ENCODE peak calls at places on chromosome 1, in ten cellular contexts. C, H, O, K, V, P, U, A, F and Q are unnamed samples.

GRCh38 chr1:168422203-168422848 is 121.5 kb downstream of the XCL2 start:
- DNase-seq in C (no peak), H (no peak), O (no peak), K (no peak), V (no peak), P (no peak), U (no peak), A (no peak), F (no peak), Q (no peak)

GRCh38 chr1:64875101-64875500 is 91.2 kb downstream of the JAK1 start:
- DNase-seq in C (no peak), H (no peak), O (no peak), K (no peak), V (no peak), P (no peak), U (no peak), A (no peak), F (no peak), Q (no peak)

GRCh38 chr1:5892370-5892769 is 99.9 kb downstream of the NPHP4 start:
- DNase-seq in C (no peak), H (no peak), O (no peak), K (no peak), V (no peak), P (no peak), U (no peak), A (no peak), F (no peak), Q (no peak)

GRCh38 chr1:89274431-89274857 is 1.8 kb upstream of the GBP5 start:
- DNase-seq in C (no peak), H (no peak), O (no peak), K (peak), V (no peak), P (no peak), U (no peak), A (no peak), F (no peak), Q (no peak)

GRCh38 chr1:175920401-175920800 is 177.0 kb upstream of the TNR start:
- DNase-seq in C (no peak), H (no peak), O (no peak), K (no peak), V (no peak), P (no peak), U (no peak), A (no peak), F (no peak), Q (no peak)

GRCh38 chr1:119298687-119299086 is 69.9 kb upstream of the HAO2 start:
- DNase-seq in C (no peak), H (no peak), O (no peak), K (peak), V (no peak), P (no peak), U (no peak), A (no peak), F (no peak), Q (no peak)

GRCh38 chr1:6985528-6986276 is 200.4 kb downstream of the CAMTA1 start:
- DNase-seq in C (no peak), H (no peak), O (no peak), K (no peak), V (no peak), P (peak), U (no peak), A (no peak), F (no peak), Q (no peak)

GRCh38 chr1:48250572-48250971 is 28.1 kb downstream of the SLC5A9 start:
- DNase-seq in C (no peak), H (no peak), O (no peak), K (no peak), V (no peak), P (no peak), U (no peak), A (no peak), F (no peak), Q (no peak)

GRCh38 chr1:244365821-244366220 is 85.9 kb downstream of the ADSS2 start:
- DNase-seq in C (no peak), H (no peak), O (no peak), K (no peak), V (no peak), P (no peak), U (no peak), A (no peak), F (no peak), Q (no peak)

GRCh38 chr1:245234217-245235120 is 79.7 kb downstream of the KIF26B start:
- DNase-seq in C (no peak), H (no peak), O (no peak), K (no peak), V (no peak), P (no peak), U (no peak), A (no peak), F (no peak), Q (peak)

GRCh38 chr1:152162826-152163463 is 3.9 kb upstream of the RPTN start:
- DNase-seq in C (no peak), H (no peak), O (no peak), K (no peak), V (no peak), P (no peak), U (no peak), A (no peak), F (no peak), Q (no peak)

GRCh38 chr1:183418696-183419095 is 516 bp upstream of the NMNAT2 start:
- DNase-seq in C (no peak), H (no peak), O (no peak), K (no peak), V (no peak), P (no peak), U (no peak), A (no peak), F (no peak), Q (no peak)

GRCh38 chr1:222009105-222009730 is 267.3 kb upstream of the DUSP10 start:
- DNase-seq in C (no peak), H (peak), O (no peak), K (no peak), V (peak), P (no peak), U (no peak), A (no peak), F (no peak), Q (peak)

GRCh38 chr1:21563971-21564370 is 54.7 kb downstream of the ALPL start:
- DNase-seq in C (no peak), H (no peak), O (no peak), K (no peak), V (no peak), P (no peak), U (no peak), A (no peak), F (no peak), Q (no peak)

GRCh38 chr1:52153898-52154297 is 12.0 kb downstream of the ZFYVE9 start:
- DNase-seq in C (no peak), H (no peak), O (no peak), K (no peak), V (no peak), P (no peak), U (no peak), A (no peak), F (no peak), Q (peak)

GRCh38 chr1:161207173-161207572 is 5.0 kb downstream of the NDUFS2 start:
- DNase-seq in C (no peak), H (no peak), O (no peak), K (no peak), V (no peak), P (no peak), U (no peak), A (no peak), F (no peak), Q (no peak)

GRCh38 chr1:24081190-24081589 is 30.7 kb downstream of the MYOM3 start:
- DNase-seq in C (no peak), H (no peak), O (no peak), K (no peak), V (no peak), P (no peak), U (no peak), A (no peak), F (no peak), Q (no peak)

GRCh38 chr1:211735208-211736170 is 60.1 kb upstream of the NEK2 start:
- DNase-seq in C (no peak), H (no peak), O (no peak), K (peak), V (no peak), P (no peak), U (no peak), A (peak), F (no peak), Q (peak)

GRCh38 chr1:74690909-74691308 is 17.3 kb upstream of the ERICH3 start:
- DNase-seq in C (no peak), H (no peak), O (no peak), K (no peak), V (no peak), P (no peak), U (no peak), A (no peak), F (no peak), Q (no peak)

GRCh38 chr1:179743679-179744400 is 749 bp downstream of the FAM163A start:
- DNase-seq in C (no peak), H (no peak), O (no peak), K (peak), V (no peak), P (no peak), U (no peak), A (no peak), F (no peak), Q (no peak)

GRCh38 chr1:153928776-153929432 is 6.1 kb upstream of the GATAD2B start:
- DNase-seq in C (no peak), H (no peak), O (no peak), K (peak), V (no peak), P (peak), U (no peak), A (no peak), F (no peak), Q (peak)

GRCh38 chr1:203512830-203513578 is 19.1 kb downstream of the OPTC start:
- DNase-seq in C (peak), H (peak), O (no peak), K (peak), V (no peak), P (no peak), U (no peak), A (peak), F (no peak), Q (peak)

GRCh38 chr1:155893389-155894142 is 17.6 kb downstream of the RIT1 start:
- DNase-seq in C (no peak), H (no peak), O (no peak), K (peak), V (peak), P (no peak), U (no peak), A (peak), F (no peak), Q (peak)

GRCh38 chr1:212037900-212038299 is 2.4 kb downstream of the DTL start:
- DNase-seq in C (no peak), H (no peak), O (no peak), K (no peak), V (no peak), P (no peak), U (peak), A (no peak), F (no peak), Q (no peak)

GRCh38 chr1:231694081-231694443 is 67.5 kb downstream of the DISC1 start:
- DNase-seq in C (no peak), H (no peak), O (no peak), K (no peak), V (no peak), P (no peak), U (no peak), A (no peak), F (no peak), Q (no peak)

GRCh38 chr1:115175596-115175995 is 86.3 kb upstream of the TSPAN2 start:
- DNase-seq in C (no peak), H (no peak), O (no peak), K (no peak), V (no peak), P (no peak), U (no peak), A (no peak), F (no peak), Q (no peak)